ENCODE peak calls at places on chromosomes 1 and 21, in five cellular contexts. H is HCT116, A is neural progenitor cell, S is MM.1S, C is GM23248. W is an unnamed sample.

GRCh38 chr21:39952265-39952664 is 85.0 kb downstream of the PCP4 start:
- DNase-seq in H (no peak), A (peak), S (no peak), C (no peak), W (no peak)

GRCh38 chr1:33255347-33256311 is 663 bp upstream of the ZNF362 start:
- DNase-seq in H (peak), A (peak), S (peak), C (peak), W (peak)

GRCh38 chr1:191714810-191715209 is 443.5 kb upstream of the RGS18 start:
- DNase-seq in H (no peak), A (no peak), S (peak), C (no peak), W (no peak)

GRCh38 chr1:4256351-4256750 is 356.3 kb upstream of the C1orf174 start:
- DNase-seq in H (no peak), A (no peak), S (no peak), C (no peak), W (no peak)

GRCh38 chr1:46551597-46552095 is at the start of gene KNCN:
- DNase-seq in H (no peak), A (no peak), S (no peak), C (no peak), W (no peak)

GRCh38 chr1:98919211-98919610 is 85.5 kb downstream of the PLPPR5 start:
- DNase-seq in H (no peak), A (no peak), S (no peak), C (no peak), W (no peak)

GRCh38 chr1:204232530-204232929 is 18.7 kb upstream of the GOLT1A start:
- DNase-seq in H (no peak), A (no peak), S (no peak), C (peak), W (no peak)

GRCh38 chr1:60281360-60281932 is 207.9 kb upstream of the C1orf87 start:
- DNase-seq in H (peak), A (peak), S (peak), C (peak), W (peak)

GRCh38 chr1:52355847-52356505 is 10.0 kb downstream of the CC2D1B start:
- DNase-seq in H (no peak), A (no peak), S (no peak), C (no peak), W (no peak)

GRCh38 chr1:2398871-2399270 is 7.2 kb downstream of the RER1 start:
- DNase-seq in H (no peak), A (no peak), S (no peak), C (no peak), W (no peak)

GRCh38 chr1:21664806-21665588 is 4.2 kb downstream of the RAP1GAP start:
- DNase-seq in H (no peak), A (no peak), S (no peak), C (no peak), W (no peak)

GRCh38 chr1:242431786-242432185 is 92.7 kb downstream of the PLD5 start:
- DNase-seq in H (no peak), A (no peak), S (no peak), C (no peak), W (no peak)

GRCh38 chr1:168054117-168054516 is 82.6 kb downstream of the GPR161 start:
- DNase-seq in H (no peak), A (no peak), S (peak), C (no peak), W (no peak)

GRCh38 chr1:96683931-96684330 is 37.7 kb upstream of the PTBP2 start:
- DNase-seq in H (no peak), A (no peak), S (no peak), C (no peak), W (no peak)

GRCh38 chr1:28144203-28145135 is 32.0 kb downstream of the PTAFR start:
- DNase-seq in H (no peak), A (no peak), S (no peak), C (peak), W (no peak)

GRCh38 chr1:116794804-116795481 is 40.7 kb downstream of the CD2 start:
- DNase-seq in H (no peak), A (no peak), S (no peak), C (no peak), W (no peak)

GRCh38 chr1:175514309-175515001 is 228.9 kb downstream of the TNR start:
- DNase-seq in H (no peak), A (no peak), S (no peak), C (peak), W (no peak)

GRCh38 chr21:45624356-45624854 is 19.1 kb upstream of the PCBP3 start:
- DNase-seq in H (no peak), A (no peak), S (no peak), C (no peak), W (no peak)

GRCh38 chr1:42479621-42480020 is 16.5 kb downstream of the CCDC30 start:
- DNase-seq in H (no peak), A (peak), S (no peak), C (peak), W (no peak)

GRCh38 chr1:230359992-230360391 is 66.1 kb downstream of the PGBD5 start:
- DNase-seq in H (no peak), A (no peak), S (no peak), C (peak), W (peak)

GRCh38 chr1:38152351-38153082 is 105.9 kb upstream of the POU3F1 start:
- DNase-seq in H (no peak), A (no peak), S (peak), C (no peak), W (peak)

GRCh38 chr1:59061876-59062275 is 235.0 kb upstream of the FGGY start:
- DNase-seq in H (peak), A (no peak), S (no peak), C (peak), W (peak)

GRCh38 chr1:147515046-147515869 is 26.0 kb upstream of the BCL9 start:
- DNase-seq in H (peak), A (no peak), S (peak), C (peak), W (peak)

GRCh38 chr1:111511362-111511761 is 7.9 kb upstream of the ADORA3 start:
- DNase-seq in H (no peak), A (no peak), S (no peak), C (no peak), W (no peak)

GRCh38 chr1:73593804-73594203 is 604.2 kb downstream of the LRRIQ3 start:
- DNase-seq in H (no peak), A (no peak), S (no peak), C (no peak), W (no peak)

GRCh38 chr1:111604931-111605330 is 14.7 kb upstream of the RAP1A start:
- DNase-seq in H (no peak), A (no peak), S (no peak), C (peak), W (no peak)

GRCh38 chr1:218048828-218049227 is 236.3 kb upstream of the RRP15 start:
- DNase-seq in H (no peak), A (no peak), S (no peak), C (no peak), W (no peak)

GRCh38 chr1:59751801-59752200 is 62.9 kb upstream of the HOOK1 start:
- DNase-seq in H (no peak), A (no peak), S (no peak), C (peak), W (no peak)

GRCh38 chr1:32291145-32291707 is 657 bp upstream of the HDAC1 start:
- DNase-seq in H (no peak), A (no peak), S (no peak), C (peak), W (no peak)

GRCh38 chr1:218823291-218823900 is 350.3 kb upstream of the LYPLAL1 start:
- DNase-seq in H (peak), A (no peak), S (no peak), C (peak), W (no peak)

DNA sequence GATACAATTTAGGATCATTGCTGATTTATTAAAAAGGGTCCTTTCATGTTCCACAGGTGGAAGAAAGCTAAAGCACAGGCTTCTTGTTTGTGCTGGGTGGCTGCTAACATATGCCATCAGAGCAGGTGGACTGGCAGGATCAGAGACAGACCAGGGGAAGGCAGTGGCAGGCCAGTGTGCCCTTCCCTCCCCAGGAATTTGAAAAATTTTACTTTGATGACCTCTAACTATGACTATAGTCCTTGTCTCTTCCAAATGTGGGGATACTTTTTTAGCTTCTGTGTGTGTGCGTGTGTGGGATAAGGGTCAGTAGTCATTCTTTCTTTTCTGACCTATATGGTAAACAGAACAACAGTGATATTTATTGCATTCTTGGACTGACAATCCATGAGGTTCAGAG is 49.9 kb downstream of the LHX9 start:
- DNase-seq in H (no peak), A (no peak), S (no peak), C (no peak), W (no peak)
- TF ChIP-seq EZH2phosphoT487 in H (no peak), A (no peak), S (no peak), C (no peak), W (no peak)

DNA sequence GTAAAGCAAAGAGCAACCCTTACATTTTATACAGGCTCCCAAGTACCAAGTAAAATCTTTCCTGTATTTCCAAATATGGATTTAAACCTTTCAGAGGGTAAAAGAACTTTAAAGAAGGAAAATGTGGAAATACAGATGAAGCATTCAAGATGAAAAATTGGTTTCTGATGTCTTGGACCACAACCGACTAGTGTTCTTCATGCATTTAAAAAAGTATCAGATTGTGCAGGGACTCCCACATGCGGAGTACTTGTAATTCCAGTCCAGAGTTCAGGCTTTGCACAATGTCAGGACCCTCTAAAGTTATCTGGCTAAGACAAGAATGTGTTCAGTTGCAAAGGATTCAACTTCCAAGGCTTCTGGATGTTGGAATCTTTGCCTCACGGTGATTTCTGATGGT is 66.6 kb downstream of the RGL1 start:
- DNase-seq in H (no peak), A (no peak), S (no peak), C (no peak), W (no peak)
- H3K4me2 ChIP-seq in H (peak), A (peak), S (no peak), C (peak), W (peak)

GRCh38 chr1:220296941-220297460 is 24.7 kb upstream of the RAB3GAP2 start:
- DNase-seq in H (no peak), A (no peak), S (no peak), C (peak), W (no peak)

GRCh38 chr1:220301630-220302029 is 29.4 kb upstream of the RAB3GAP2 start:
- DNase-seq in H (no peak), A (no peak), S (peak), C (no peak), W (no peak)

GRCh38 chr1:220300442-220301121 is 28.3 kb upstream of the RAB3GAP2 start:
- DNase-seq in H (no peak), A (peak), S (peak), C (peak), W (peak)

GRCh38 chr1:220299337-220299736 is 27.1 kb upstream of the RAB3GAP2 start:
- DNase-seq in H (no peak), A (no peak), S (no peak), C (no peak), W (no peak)

DNA sequence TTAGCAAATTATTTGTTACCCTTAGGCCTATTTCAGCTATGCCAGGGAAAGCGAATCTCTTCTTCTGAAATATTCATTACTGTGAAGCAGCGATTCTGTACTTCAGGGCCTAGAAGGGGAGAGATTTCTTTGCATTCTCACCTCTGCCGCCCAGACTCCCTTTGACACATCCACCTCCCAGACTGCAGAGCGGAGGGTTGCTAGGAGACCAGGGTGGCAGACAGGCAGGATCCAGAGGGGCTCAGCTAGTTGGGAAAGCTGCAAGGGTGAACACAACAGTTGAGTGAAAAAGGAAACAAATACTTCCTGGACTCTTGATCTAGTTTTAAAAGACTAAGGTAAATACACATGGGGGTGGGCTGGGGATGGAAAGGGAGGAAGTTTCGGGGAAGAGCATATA is 26.2 kb upstream of the RAB3GAP2 start:
- DNase-seq in H (no peak), A (peak), S (no peak), C (no peak), W (no peak)
- H3K4me3 ChIP-seq in H (no peak), A (no peak), S (no peak), C (no peak), W (no peak)

DNA sequence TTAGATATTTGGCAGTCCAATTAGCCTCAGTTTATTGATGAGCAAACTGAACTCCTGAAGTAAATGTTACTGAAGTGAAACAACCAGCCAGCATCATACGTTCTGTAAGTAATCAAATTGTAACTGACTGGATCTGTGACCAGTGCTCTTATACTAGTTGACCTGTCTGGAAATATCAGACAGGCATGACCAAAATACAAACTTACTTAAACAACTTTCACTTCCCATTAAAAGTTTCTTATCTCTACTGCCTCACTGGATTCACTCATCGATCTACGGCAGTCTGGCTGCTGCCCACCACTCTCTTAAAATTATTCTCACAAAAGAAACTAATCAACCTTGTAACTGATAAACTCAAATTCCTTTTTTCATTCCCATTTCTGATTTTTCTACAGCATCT is 56.4 kb downstream of the WDR3 start:
- DNase-seq in H (no peak), A (no peak), S (no peak), C (no peak), W (no peak)
- TF ChIP-seq EZH2phosphoT487 in H (no peak), A (no peak), S (no peak), C (no peak), W (no peak)

DNA sequence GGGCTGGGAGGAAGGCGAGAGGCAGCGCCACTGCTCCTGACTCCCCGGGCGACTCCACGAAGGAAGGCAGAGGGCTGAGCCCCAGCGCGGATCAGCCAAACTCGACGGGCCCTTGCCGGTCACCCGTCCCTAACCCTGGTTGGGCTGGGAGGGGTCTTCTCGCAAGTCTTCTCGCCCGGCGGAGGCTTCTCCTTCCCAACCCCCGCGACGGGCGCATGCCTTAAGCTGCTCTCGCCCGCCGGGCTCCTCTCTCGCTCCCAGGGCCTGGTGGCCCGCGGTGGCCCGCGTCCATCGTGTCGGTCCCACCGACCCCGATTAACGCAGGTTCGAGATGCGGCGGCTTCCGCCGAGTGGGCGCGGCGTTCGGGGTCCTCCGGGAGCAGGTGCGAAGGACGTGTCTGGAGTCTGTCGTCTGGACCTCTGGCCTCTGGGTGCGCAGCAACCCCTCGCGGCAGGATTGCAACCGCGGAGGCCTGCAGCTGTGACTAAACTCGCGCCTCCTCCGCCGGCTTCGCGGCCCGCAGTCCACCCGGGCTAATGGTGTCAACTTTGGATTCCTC is 29.0 kb upstream of the PPM1J start:
- DNase-seq in H (no peak), A (peak), S (no peak), C (peak), W (peak)
- H3K4me2 ChIP-seq in H (no peak), A (peak), S (no peak), C (peak), W (peak)

DNA sequence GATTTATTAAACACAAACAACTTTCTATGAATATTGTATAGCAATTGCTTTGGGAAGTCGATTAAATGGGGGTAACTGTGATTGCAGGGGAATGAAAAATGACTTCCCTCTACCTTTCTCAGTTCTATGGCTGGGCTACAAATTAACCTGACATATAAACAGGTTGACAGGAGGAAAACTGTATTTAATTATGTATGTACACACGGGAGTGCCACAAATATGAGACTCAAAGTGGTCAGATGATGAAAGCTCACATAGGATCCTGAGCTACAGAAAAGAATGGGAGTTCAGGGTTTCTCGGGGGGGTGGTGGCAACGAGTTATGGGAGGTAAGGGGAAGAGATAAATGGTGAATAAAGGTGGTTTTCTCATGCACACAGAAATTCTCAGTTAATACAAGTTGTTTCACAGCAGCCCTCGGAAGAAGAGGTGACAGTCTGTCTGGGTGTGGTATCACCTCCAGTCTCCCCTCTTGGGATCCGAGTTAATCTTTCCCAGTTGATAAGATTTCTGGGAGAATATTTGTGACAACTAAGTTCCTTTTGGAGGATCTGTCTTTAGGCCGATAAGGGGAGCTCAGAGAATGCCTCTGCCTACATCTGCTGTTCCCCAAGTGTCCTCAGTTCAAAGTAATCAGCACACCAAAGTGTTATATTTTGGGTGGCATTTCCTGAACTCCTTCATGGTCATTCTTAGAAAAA is 26.3 kb downstream of the GADD45A start:
- DNase-seq in H (no peak), A (no peak), S (no peak), C (no peak), W (no peak)
- H3K4me3 ChIP-seq in H (no peak), A (no peak), S (no peak), C (peak), W (no peak)

DNA sequence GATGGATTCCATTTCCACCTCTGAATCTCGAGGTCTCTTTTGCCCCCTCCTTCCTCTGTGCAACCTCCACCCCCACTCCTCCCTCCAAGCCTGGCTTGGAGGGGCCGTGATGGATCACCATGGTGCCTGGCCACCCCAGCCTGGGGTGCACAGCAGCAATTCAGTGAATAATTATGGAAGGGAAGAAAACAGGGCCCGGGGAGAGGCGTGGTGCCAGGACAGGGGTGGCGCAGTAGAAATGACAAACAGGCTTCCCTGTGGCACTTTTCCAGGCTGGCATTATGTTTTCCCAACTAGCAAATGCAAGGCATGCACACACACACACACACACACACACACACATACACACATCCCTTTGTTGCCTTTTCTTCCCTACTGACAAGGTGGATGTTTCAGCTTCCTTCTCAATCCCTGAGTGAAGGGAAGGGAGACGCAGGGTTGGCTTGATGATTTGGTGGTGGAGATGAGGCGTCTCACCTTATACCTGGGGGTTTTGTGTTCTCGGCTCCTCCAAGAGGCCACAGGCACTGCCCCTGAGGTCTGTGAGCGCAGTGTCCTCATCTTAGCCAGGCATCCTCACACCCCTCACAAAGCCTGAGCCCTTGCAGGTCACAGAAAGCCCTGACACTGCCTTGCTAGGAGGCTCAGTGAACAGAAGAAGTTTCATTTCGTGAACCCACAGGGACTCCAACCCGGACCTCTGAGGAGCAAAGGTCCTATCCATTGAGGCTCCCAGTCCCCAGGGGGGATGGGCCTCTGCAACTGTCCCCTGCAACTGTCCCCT is 215.8 kb downstream of the MATN1 start:
- DNase-seq in H (no peak), A (no peak), S (no peak), C (no peak), W (no peak)
- TF ChIP-seq EZH2phosphoT487 in H (no peak), A (no peak), S (no peak), C (no peak), W (no peak)

W was measured in hepatocyte.